ENCODE peak calls at places on chromosome 2, in four cellular contexts. P is suprapubic skin; O is Daoy; Q is stimulated activated CD4-positive, alpha-beta T cell treated with anti-CD3 and anti-CD28 coated beads, Interleukin-15, amount 100 ng/mL, for 1 hour. J is an unnamed sample.

GRCh38 chr2:171703574-171704347 is 16.5 kb downstream of the DYNC1I2 start:
- DNase-seq in P (no peak), O (peak), Q (no peak), J (peak)

GRCh38 chr2:240604291-240604938 is 17.9 kb downstream of the CAPN10 start:
- DNase-seq in P (peak), O (no peak), Q (no peak), J (peak)

GRCh38 chr2:216618785-216619184 is 14.4 kb upstream of the IGFBP2 start:
- DNase-seq in P (no peak), O (no peak), Q (no peak), J (no peak)

GRCh38 chr2:113851640-113852039 is 38.2 kb upstream of the ACTR3 start:
- DNase-seq in P (no peak), O (peak), Q (no peak), J (no peak)

GRCh38 chr2:62505649-62506420 is at the start of gene TMEM17:
- DNase-seq in P (peak), O (peak), Q (no peak), J (peak)

GRCh38 chr2:240435955-240436625 is 627 bp downstream of the GPC1 start:
- DNase-seq in P (no peak), O (peak), Q (no peak), J (no peak)

GRCh38 chr2:117885308-117885707 is 70.8 kb downstream of the DDX18 start:
- DNase-seq in P (no peak), O (no peak), Q (no peak), J (no peak)

GRCh38 chr2:43127208-43127940 is 99.0 kb downstream of the ZFP36L2 start:
- DNase-seq in P (no peak), O (peak), Q (peak), J (no peak)

GRCh38 chr2:110678457-110679336 is 834 bp upstream of the BUB1 start:
- DNase-seq in P (no peak), O (peak), Q (no peak), J (peak)

GRCh38 chr2:96470636-96471035 is 34.5 kb downstream of the NEURL3 start:
- DNase-seq in P (no peak), O (peak), Q (peak), J (no peak)

GRCh38 chr2:172967036-172967982 is 108.3 kb upstream of the MAP3K20 start:
- DNase-seq in P (no peak), O (no peak), Q (no peak), J (no peak)

GRCh38 chr2:99729104-99729503 is 239.3 kb upstream of the REV1 start:
- DNase-seq in P (no peak), O (no peak), Q (no peak), J (no peak)

GRCh38 chr2:240840435-240841060 is 20.5 kb upstream of the KIF1A start:
- DNase-seq in P (no peak), O (peak), Q (no peak), J (peak)

GRCh38 chr2:211745295-211746097 is 793.1 kb downstream of the ERBB4 start:
- DNase-seq in P (no peak), O (peak), Q (no peak), J (peak)

GRCh38 chr2:20180676-20181648 is 44.0 kb downstream of the SDC1 start:
- DNase-seq in P (no peak), O (no peak), Q (no peak), J (no peak)

GRCh38 chr2:231197741-231198290 is 615 bp upstream of the ARMC9 start:
- DNase-seq in P (no peak), O (no peak), Q (no peak), J (no peak)

GRCh38 chr2:9217838-9218770 is 11.5 kb downstream of the ASAP2 start:
- DNase-seq in P (no peak), O (no peak), Q (no peak), J (no peak)

GRCh38 chr2:159381574-159381973 is 95.1 kb upstream of the WDSUB1 start:
- DNase-seq in P (no peak), O (no peak), Q (no peak), J (peak)

GRCh38 chr2:241568738-241569137 is 10.2 kb downstream of the BOK start:
- DNase-seq in P (no peak), O (no peak), Q (no peak), J (no peak)

GRCh38 chr2:239548491-239548890 is 147.7 kb upstream of the HDAC4 start:
- DNase-seq in P (peak), O (no peak), Q (peak), J (no peak)

GRCh38 chr2:216839626-216840132 is 20.2 kb downstream of the TNP1 start:
- DNase-seq in P (no peak), O (no peak), Q (no peak), J (no peak)

GRCh38 chr2:236794558-236794957 is 224.9 kb downstream of the ACKR3 start:
- DNase-seq in P (no peak), O (no peak), Q (no peak), J (no peak)

GRCh38 chr2:127654838-127655175 is 8.9 kb downstream of the GPR17 start:
- DNase-seq in P (no peak), O (no peak), Q (no peak), J (no peak)

GRCh38 chr2:218395826-218396687 is 3.6 kb upstream of the CTDSP1 start:
- DNase-seq in P (peak), O (peak), Q (peak), J (peak)

GRCh38 chr2:174025271-174026121 is 60.3 kb upstream of the SP3 start:
- DNase-seq in P (peak), O (no peak), Q (no peak), J (no peak)

GRCh38 chr2:201260302-201260800 is at the start of gene CASP8:
- DNase-seq in P (no peak), O (peak), Q (no peak), J (peak)

GRCh38 chr2:8456149-8457091 is 225.4 kb upstream of the ID2 start:
- DNase-seq in P (peak), O (no peak), Q (peak), J (no peak)

GRCh38 chr2:71925268-71926097 is 222.2 kb downstream of the CYP26B1 start:
- DNase-seq in P (no peak), O (peak), Q (no peak), J (no peak)

GRCh38 chr2:121362776-121363175 is 77.8 kb upstream of the TFCP2L1 start:
- DNase-seq in P (no peak), O (no peak), Q (no peak), J (no peak)

GRCh38 chr2:24912523-24912922 is 7.5 kb downstream of the ADCY3 start:
- DNase-seq in P (no peak), O (no peak), Q (no peak), J (no peak)

GRCh38 chr2:218381916-218382366 is at the start of gene SLC11A1:
- DNase-seq in P (peak), O (no peak), Q (no peak), J (no peak)

GRCh38 chr2:240139666-240140393 is 628 bp downstream of the OTOS start:
- DNase-seq in P (peak), O (no peak), Q (no peak), J (no peak)

GRCh38 chr2:84971799-84972790 is 1.1 kb downstream of the KCMF1 start:
- DNase-seq in P (peak), O (peak), Q (peak), J (peak)

GRCh38 chr2:18749912-18750526 is 160.7 kb upstream of the NT5C1B start:
- DNase-seq in P (no peak), O (peak), Q (no peak), J (peak)

GRCh38 chr2:43034242-43034619 is 192.2 kb downstream of the ZFP36L2 start:
- DNase-seq in P (no peak), O (no peak), Q (no peak), J (no peak)

GRCh38 chr2:98910349-98911125 is 25.5 kb downstream of the CRACDL start:
- DNase-seq in P (peak), O (no peak), Q (no peak), J (no peak)

GRCh38 chr2:71358931-71359671 is 27.5 kb downstream of the ZNF638 start:
- DNase-seq in P (no peak), O (peak), Q (no peak), J (no peak)

GRCh38 chr2:5914831-5915611 is 222.8 kb downstream of the SOX11 start:
- DNase-seq in P (no peak), O (peak), Q (no peak), J (peak)

GRCh38 chr2:55105456-55105855 is 55.2 kb upstream of the RTN4 start:
- DNase-seq in P (no peak), O (no peak), Q (no peak), J (no peak)